ENCODE peak calls at places on chromosomes 3 and 15, in seven cellular contexts. C is IMR-90, P is mesenchymal stem cell, H is H9, Z is neuronal stem cell, Y is trophoblast cell, T is H1. O is an unnamed sample.

GRCh38 chr3:134367412-134367811 is 6.8 kb downstream of the AMOTL2 start:
- DNase-seq in T (no peak), P (no peak), Y (no peak), H (no peak), Z (no peak), C (no peak), O (no peak)

GRCh38 chr15:83477791-83478537 is 30.8 kb downstream of the SH3GL3 start:
- DNase-seq in C (no peak), P (no peak), Y (no peak), H (no peak), T (no peak), Z (no peak), O (no peak)

GRCh38 chr3:149566296-149566945 is 91.4 kb downstream of the WWTR1 start:
- DNase-seq in P (peak; percentile 74), T (no peak), H (no peak), Y (no peak), Z (no peak), C (peak; percentile 47), O (no peak)

GRCh38 chr3:107143206-107143605 is 234.0 kb upstream of the CCDC54 start:
- DNase-seq in P (no peak), T (no peak), Y (no peak), C (no peak), H (no peak), Z (peak; percentile 8), O (no peak)

GRCh38 chr3:124817079-124817478 is 70.1 kb downstream of the ITGB5 start:
- DNase-seq in Z (no peak), P (no peak), H (no peak), T (no peak), C (no peak), Y (no peak), O (no peak)

GRCh38 chr3:74075213-74075612 is 450.5 kb upstream of the PDZRN3 start:
- DNase-seq in P (peak; percentile 76), Z (no peak), H (no peak), C (no peak), T (no peak), Y (no peak), O (no peak)

GRCh38 chr15:29698030-29698701 is 124.1 kb downstream of the TJP1 start:
- DNase-seq in Y (peak; percentile 23), C (peak; percentile 94), H (no peak), T (no peak), P (peak; percentile 96), Z (no peak), O (peak; percentile 39)

GRCh38 chr15:67290319-67290718 is 35.7 kb downstream of the IQCH start:
- DNase-seq in H (no peak), P (no peak), T (no peak), Y (peak; percentile 20), Z (no peak), C (no peak), O (no peak)

GRCh38 chr15:78131295-78132021 is at the start of gene CIB2:
- DNase-seq in C (peak; percentile 41), P (peak; percentile 65), Y (peak; percentile 60), T (peak; percentile 91), Z (peak; percentile 88), H (peak; percentile 86), O (peak; percentile 85)

GRCh38 chr15:58760385-58761009 is 10.6 kb upstream of the MINDY2 start:
- DNase-seq in T (no peak), C (no peak), H (no peak), Y (no peak), P (no peak), Z (no peak), O (peak; percentile 22)

GRCh38 chr3:4856986-4857385 is 122.3 kb upstream of the BHLHE40 start:
- DNase-seq in P (no peak), H (no peak), C (no peak), Y (no peak), T (no peak), Z (no peak), O (no peak)

GRCh38 chr3:41682996-41683395 is 278.9 kb downstream of the ULK4 start:
- DNase-seq in Z (no peak), Y (peak; percentile 61), P (peak; percentile 47), T (no peak), H (no peak), C (peak; percentile 90), O (no peak)

DNA sequence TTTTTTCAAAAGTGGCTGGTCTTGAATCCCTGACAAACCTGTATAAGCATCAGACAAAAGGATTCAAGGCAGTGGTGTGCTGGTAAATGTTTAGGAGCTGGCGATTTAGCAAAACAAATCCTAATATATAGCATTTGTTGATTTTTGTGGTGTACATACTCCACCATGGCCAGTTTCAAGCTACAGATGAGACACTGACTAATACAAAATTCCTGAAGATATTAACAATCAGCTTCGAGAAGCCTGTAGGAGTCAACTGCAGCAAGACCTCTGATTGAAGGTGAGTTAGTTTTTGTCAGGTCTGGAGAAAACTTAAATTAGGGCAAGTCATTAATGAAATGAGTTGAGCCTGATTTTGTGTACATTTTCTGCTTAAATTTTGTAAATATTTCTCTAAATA is 6.7 kb downstream of the STRIT1 start:
- DNase-seq in Y (no peak), T (no peak), H (no peak), Z (no peak), P (no peak), C (peak; percentile 38), O (no peak)
- H2BK5ac ChIP-seq in Y (no peak overlapping the region), T (no peak overlapping the region), H (no peak overlapping the region), Z (no peak overlapping the region), P (no peak overlapping the region), C (no peak overlapping the region), O (no peak overlapping the region)

DNA sequence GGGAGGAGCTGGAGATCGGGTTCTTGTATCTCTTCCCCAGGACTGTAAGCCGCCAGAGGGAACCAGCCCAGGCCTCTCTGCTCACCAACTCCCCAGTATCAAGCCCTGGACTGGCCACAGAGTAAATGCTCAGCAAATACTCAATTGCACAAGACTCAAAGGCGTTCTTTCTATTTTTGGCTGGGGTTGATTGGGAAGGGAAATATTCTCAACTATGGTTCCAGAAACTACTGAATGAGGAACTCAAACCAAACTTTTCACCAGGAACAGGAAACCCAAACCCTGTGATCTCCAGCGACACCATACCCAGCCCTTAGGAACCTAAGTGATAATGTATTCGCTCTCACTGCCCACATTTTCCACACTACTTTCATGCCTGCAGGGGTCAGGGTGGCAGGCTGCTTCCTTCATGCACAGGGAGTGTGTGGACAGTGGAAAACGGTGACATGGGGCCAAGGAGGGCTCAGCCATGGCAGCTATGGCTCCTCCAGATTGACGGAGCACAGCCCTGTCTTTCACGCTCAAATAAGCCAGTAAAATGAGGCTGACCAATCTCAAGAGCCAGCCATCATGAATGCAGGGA is 124.7 kb upstream of the RAD18 start:
- DNase-seq in H (no peak), P (no peak), T (no peak), C (no peak), Y (no peak), Z (no peak), O (no peak)
- H2AK5ac ChIP-seq in H (no peak overlapping the region), P (no peak overlapping the region), T (no peak overlapping the region), C (no peak overlapping the region), Y (no peak overlapping the region), Z (no peak overlapping the region), O (no peak overlapping the region)

GRCh38 chr3:66762888-66763287 is 235.2 kb upstream of the KBTBD8 start:
- DNase-seq in Y (no peak), C (no peak), T (no peak), H (no peak), Z (no peak), P (no peak), O (no peak)
- H2BK5ac ChIP-seq in Y (no peak overlapping the region), C (no peak overlapping the region), T (no peak overlapping the region), H (no peak overlapping the region), Z (no peak overlapping the region), P (no peak overlapping the region), O (no peak overlapping the region)

GRCh38 chr3:99720985-99721632 is 82.7 kb downstream of the COL8A1 start:
- DNase-seq in T (no peak), Z (no peak), H (no peak), P (no peak), Y (no peak), C (peak; percentile 29), O (no peak)

GRCh38 chr3:99716463-99716995 is 78.1 kb downstream of the COL8A1 start:
- DNase-seq in T (no peak), P (no peak), Y (no peak), C (no peak), H (no peak), Z (no peak), O (peak; percentile 52)

GRCh38 chr3:99721633-99722007 is 83.2 kb downstream of the COL8A1 start:
- DNase-seq in H (no peak), P (no peak), C (peak; percentile 41), Y (no peak), Z (no peak), T (no peak), O (no peak)
- H2AK5ac ChIP-seq in H (no peak overlapping the region), P (no peak overlapping the region), C (no peak overlapping the region), Y (no peak overlapping the region), Z (no peak overlapping the region), T (no peak overlapping the region), O (no peak overlapping the region)

GRCh38 chr3:29926391-29926790 is 645.5 kb downstream of the RBMS3 start:
- DNase-seq in T (no peak), H (no peak), Y (no peak), P (peak; percentile 23), Z (no peak), C (no peak), O (no peak)
- H2BK5ac ChIP-seq in T (no peak overlapping the region), H (no peak overlapping the region), Y (no peak overlapping the region), P (no peak overlapping the region), Z (no peak overlapping the region), C (no peak overlapping the region), O (no peak overlapping the region)

DNA sequence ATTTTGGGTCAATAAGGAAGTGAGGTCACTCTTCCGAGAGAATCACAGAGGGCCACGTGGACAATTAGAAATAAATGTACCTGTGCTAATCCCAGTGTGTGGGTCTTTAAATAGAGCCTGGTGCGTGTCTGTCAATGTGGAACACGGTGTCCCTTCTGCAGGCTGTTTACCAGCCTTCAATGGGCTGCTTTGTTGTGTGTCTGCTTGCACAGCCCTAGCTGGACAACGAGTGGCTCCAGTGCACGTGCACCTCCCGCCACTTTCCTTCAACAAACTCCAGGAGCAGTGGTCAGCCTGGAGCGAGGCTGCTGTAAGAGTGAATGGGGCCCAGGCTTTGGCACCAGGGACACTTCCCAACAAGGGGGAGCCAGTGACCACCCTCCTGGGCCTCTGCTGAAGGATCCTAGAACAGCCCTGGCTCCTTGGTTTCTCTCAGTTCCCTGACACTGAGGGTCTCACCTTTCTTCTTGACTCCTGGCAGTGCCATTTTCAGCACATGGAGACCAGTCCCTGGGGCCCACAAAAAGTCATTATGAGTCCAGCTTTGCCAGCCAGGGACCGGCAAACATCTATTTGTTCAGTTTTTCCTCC is 76.1 kb downstream of the ISG20 start:
- DNase-seq in C (no peak), Y (no peak), T (no peak), H (no peak), P (no peak), Z (no peak), O (no peak)
- H2AK5ac ChIP-seq in C (no peak overlapping the region), Y (no peak overlapping the region), T (no peak overlapping the region), H (no peak overlapping the region), P (no peak overlapping the region), Z (no peak overlapping the region), O (no peak overlapping the region)

GRCh38 chr3:126433496-126434263 is 39.0 kb downstream of the CFAP100 start:
- DNase-seq in H (peak; percentile 12), P (no peak), C (no peak), Z (no peak), Y (no peak), T (no peak), O (no peak)

GRCh38 chr3:126435456-126436315 is 40.0 kb downstream of the ZXDC start:
- DNase-seq in Z (no peak), H (no peak), P (no peak), T (no peak), Y (no peak), C (no peak), O (no peak)

GRCh38 chr3:126434264-126434590 is 39.5 kb downstream of the CFAP100 start:
- DNase-seq in Y (no peak), H (peak; percentile 21), C (no peak), Z (no peak), P (no peak), T (peak; percentile 39), O (no peak)

GRCh38 chr3:126432901-126433480 is 38.3 kb downstream of the CFAP100 start:
- DNase-seq in T (no peak), C (no peak), Z (no peak), H (peak; percentile 14), P (no peak), Y (no peak), O (no peak)

GRCh38 chr3:126434931-126435411 is 40.3 kb downstream of the CFAP100 start:
- DNase-seq in P (no peak), C (no peak), Z (no peak), Y (no peak), H (peak; percentile 19), T (no peak), O (no peak)
- H2BK5ac ChIP-seq in P (no peak overlapping the region), C (no peak overlapping the region), Z (no peak overlapping the region), Y (no peak overlapping the region), H (no peak overlapping the region), T (no peak overlapping the region), O (no peak overlapping the region)

O was measured in mesendoderm.